ENCODE peak calls at places on chromosome 3, in four cellular contexts. One of them, this sample, is unnamed.
A peak's percentile ranks its signal among the peaks of the same experiment; 100 is the strongest.

GRCh38 chr3:188152660-188153497 is 1.1 kb upstream of the LPP start:
- DNase-seq in WERI-Rb-1: no peak
- DNase-seq in A549: peak; percentile 63
- DNase-seq in spleen: peak; percentile 82
- DNase-seq in this sample: no peak

GRCh38 chr3:191775451-191776233 is 314.7 kb downstream of the PYDC2 start:
- DNase-seq in A549: peak; percentile 20
- DNase-seq in spleen: no peak
- DNase-seq in WERI-Rb-1: no peak
- DNase-seq in this sample: no peak

GRCh38 chr3:2511356-2511755 is 412.7 kb downstream of the CNTN4 start:
- DNase-seq in spleen: no peak
- DNase-seq in A549: no peak
- DNase-seq in WERI-Rb-1: no peak
- DNase-seq in this sample: no peak

GRCh38 chr3:31064021-31064420 is 169.6 kb upstream of the GADL1 start:
- DNase-seq in A549: no peak
- DNase-seq in WERI-Rb-1: no peak
- DNase-seq in spleen: no peak
- DNase-seq in this sample: no peak

GRCh38 chr3:62134061-62134496 is 239.3 kb downstream of the FEZF2 start:
- DNase-seq in spleen: no peak
- DNase-seq in WERI-Rb-1: no peak
- DNase-seq in A549: no peak
- DNase-seq in this sample: no peak

GRCh38 chr3:113211370-113212154 is at the start of gene BOC:
- DNase-seq in A549: peak; percentile 43
- DNase-seq in WERI-Rb-1: peak; percentile 19
- DNase-seq in spleen: no peak
- DNase-seq in this sample: no peak

GRCh38 chr3:146521356-146521755 is 23.1 kb downstream of the PLSCR1 start:
- DNase-seq in A549: no peak
- DNase-seq in spleen: no peak
- DNase-seq in WERI-Rb-1: no peak
- DNase-seq in this sample: no peak

GRCh38 chr3:141279074-141279945 is 47.7 kb downstream of the PXYLP1 start:
- DNase-seq in A549: peak; percentile 41
- DNase-seq in WERI-Rb-1: no peak
- DNase-seq in spleen: no peak
- DNase-seq in this sample: no peak

GRCh38 chr3:150635526-150635925 is 32.4 kb downstream of the SELENOT start:
- DNase-seq in WERI-Rb-1: no peak
- DNase-seq in spleen: no peak
- DNase-seq in A549: no peak
- DNase-seq in this sample: no peak

GRCh38 chr3:12185172-12185710 is 26.5 kb upstream of the TIMP4 start:
- DNase-seq in spleen: no peak
- DNase-seq in A549: no peak
- DNase-seq in WERI-Rb-1: no peak
- DNase-seq in this sample: no peak

GRCh38 chr3:152458023-152458724 is 189.4 kb downstream of the MBNL1 start:
- DNase-seq in A549: no peak
- DNase-seq in spleen: no peak
- DNase-seq in WERI-Rb-1: no peak
- DNase-seq in this sample: no peak

GRCh38 chr3:184395320-184395660 is 15.4 kb downstream of the CHRD start:
- DNase-seq in WERI-Rb-1: no peak
- DNase-seq in spleen: no peak
- DNase-seq in A549: no peak
- DNase-seq in this sample: no peak

DNA sequence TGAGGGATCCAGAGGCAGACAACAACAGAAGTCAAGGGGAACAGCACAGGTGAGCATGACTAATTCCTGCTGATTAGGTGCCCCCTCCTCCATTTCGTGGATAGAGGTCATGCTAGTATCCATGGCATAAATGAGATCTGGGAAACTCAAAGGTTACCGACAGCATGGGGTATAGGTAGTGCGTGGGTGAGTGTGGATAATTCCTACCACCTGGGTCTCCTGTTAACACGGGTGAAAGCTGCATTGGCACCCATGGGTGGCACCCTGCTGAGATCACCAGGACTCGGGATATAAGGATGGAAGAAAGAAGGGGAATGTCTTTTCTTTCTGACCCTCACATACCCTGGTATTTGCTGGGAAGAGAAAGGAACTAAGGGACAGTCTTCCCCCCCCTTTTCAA is 14.4 kb upstream of the CHST2 start:
- DNase-seq in spleen: no peak
- DNase-seq in A549: no peak
- DNase-seq in WERI-Rb-1: no peak
- DNase-seq in this sample: no peak
- H3K9me3 ChIP-seq in spleen: peaks cover 37% of the 10 kb centered on the region
- H3K9me3 ChIP-seq in A549: peaks cover 5% of the 10 kb centered on the region
- H3K9me3 ChIP-seq in WERI-Rb-1: peaks cover 11% of the 10 kb centered on the region
- H3K9me3 ChIP-seq in this sample: peaks cover 20% of the 10 kb centered on the region

GRCh38 chr3:157201648-157202278 is 41.8 kb upstream of the CCNL1 start:
- DNase-seq in A549: peak; percentile 33
- DNase-seq in spleen: no peak
- DNase-seq in WERI-Rb-1: no peak
- DNase-seq in this sample: no peak

GRCh38 chr3:157204431-157204830 is 44.5 kb upstream of the CCNL1 start:
- DNase-seq in A549: peak; percentile 29
- DNase-seq in spleen: no peak
- DNase-seq in WERI-Rb-1: no peak
- DNase-seq in this sample: no peak

GRCh38 chr3:157204880-157205279 is 44.9 kb upstream of the CCNL1 start:
- DNase-seq in spleen: no peak
- DNase-seq in WERI-Rb-1: no peak
- DNase-seq in A549: no peak
- DNase-seq in this sample: no peak

GRCh38 chr3:157195965-157196364 is 36.0 kb upstream of the CCNL1 start:
- DNase-seq in WERI-Rb-1: no peak
- DNase-seq in A549: no peak
- DNase-seq in spleen: no peak
- DNase-seq in this sample: no peak

GRCh38 chr3:157199841-157200240 is 39.9 kb upstream of the CCNL1 start:
- DNase-seq in spleen: no peak
- DNase-seq in A549: no peak
- DNase-seq in WERI-Rb-1: no peak
- DNase-seq in this sample: no peak
- TF ChIP-seq CTCF in spleen: no peak
- TF ChIP-seq CTCF in A549: no peak
- TF ChIP-seq CTCF in WERI-Rb-1: no peak
- TF ChIP-seq CTCF in this sample: no peak

GRCh38 chr3:44729384-44729910 is at the start of gene ZNF501:
- DNase-seq in WERI-Rb-1: peak; percentile 95
- DNase-seq in A549: no peak
- DNase-seq in spleen: peak; percentile 97
- DNase-seq in this sample: peak; percentile 84
- H3K9me3 ChIP-seq in WERI-Rb-1: peaks cover 31% of the 10 kb centered on the region
- H3K9me3 ChIP-seq in A549: peaks cover 56% of the 10 kb centered on the region
- H3K9me3 ChIP-seq in spleen: peaks cover 99% of the 10 kb centered on the region
- H3K9me3 ChIP-seq in this sample: peaks cover 58% of the 10 kb centered on the region

GRCh38 chr3:535566-536416 is 339.2 kb downstream of the CHL1 start:
- DNase-seq in spleen: peak; percentile 78
- DNase-seq in WERI-Rb-1: peak; percentile 54
- DNase-seq in A549: peak; percentile 3
- DNase-seq in this sample: no peak
- TF ChIP-seq CTCF in spleen: no peak
- TF ChIP-seq CTCF in WERI-Rb-1: peak; percentile 53
- TF ChIP-seq CTCF in A549: no peak
- TF ChIP-seq CTCF in this sample: peak; percentile 28

DNA sequence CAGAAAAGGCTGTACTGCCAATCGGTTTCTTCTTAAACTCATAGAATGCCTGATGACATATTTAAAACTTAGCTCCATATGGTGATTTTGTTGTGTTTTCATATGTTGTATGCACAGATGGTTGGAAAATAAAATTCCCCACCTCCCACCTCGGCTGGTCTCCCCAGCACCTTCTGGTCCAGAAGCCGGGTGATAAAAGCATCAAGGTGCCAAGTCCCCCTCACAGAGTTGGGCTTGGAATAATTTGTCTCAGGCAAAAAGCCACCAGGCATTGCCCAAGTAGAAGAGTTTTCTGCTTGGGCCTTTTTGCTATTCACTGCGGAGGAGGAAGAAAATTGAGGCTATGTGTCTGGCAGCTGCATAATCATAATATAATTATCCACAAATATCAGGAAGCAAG is 18.4 kb downstream of the LARS2 start:
- DNase-seq in A549: no peak
- DNase-seq in spleen: no peak
- DNase-seq in WERI-Rb-1: no peak
- DNase-seq in this sample: no peak
- H3K9me3 ChIP-seq in A549: no peaks in the 10 kb centered on the region
- H3K9me3 ChIP-seq in spleen: no peaks in the 10 kb centered on the region
- H3K9me3 ChIP-seq in WERI-Rb-1: no peaks in the 10 kb centered on the region
- H3K9me3 ChIP-seq in this sample: no peaks in the 10 kb centered on the region

GRCh38 chr3:86990734-86991481 is at the start of gene VGLL3:
- DNase-seq in spleen: peak; percentile 76
- DNase-seq in WERI-Rb-1: peak; percentile 25
- DNase-seq in A549: peak; percentile 86
- DNase-seq in this sample: peak; percentile 21
- TF ChIP-seq CTCF in spleen: no peak
- TF ChIP-seq CTCF in WERI-Rb-1: no peak
- TF ChIP-seq CTCF in A549: no peak
- TF ChIP-seq CTCF in this sample: peak; percentile 30

GRCh38 chr3:180776433-180776832 is 97.1 kb upstream of the CCDC39 start:
- DNase-seq in spleen: no peak
- DNase-seq in A549: no peak
- DNase-seq in WERI-Rb-1: no peak
- DNase-seq in this sample: no peak
- H3K9me3 ChIP-seq in spleen: peaks cover 80% of the 10 kb centered on the region
- H3K9me3 ChIP-seq in A549: no peaks in the 10 kb centered on the region
- H3K9me3 ChIP-seq in WERI-Rb-1: peaks cover 33% of the 10 kb centered on the region
- H3K9me3 ChIP-seq in this sample: peaks cover 25% of the 10 kb centered on the region

This sample was measured in thoracic aorta.